ENCODE peak calls at places on chromosomes 3 and 15, in six cellular contexts. C, I, R, S, T and X are unnamed samples.

GRCh38 chr15:50202003-50202402 is 20.0 kb downstream of the SLC27A2 start:
- DNase-seq in C (no peak), I (no peak), R (no peak), S (no peak), T (no peak), X (no peak)

GRCh38 chr3:50630916-50631315 is 14.0 kb downstream of the MAPKAPK3 start:
- DNase-seq in C (no peak), I (no peak), R (no peak), S (peak), T (no peak), X (no peak)

GRCh38 chr15:44536298-44536961 is 517 bp upstream of the EIF3J start:
- DNase-seq in C (peak), I (peak), R (peak), S (peak), T (peak), X (no peak)

GRCh38 chr3:124829175-124829818 is 57.9 kb downstream of the ITGB5 start:
- DNase-seq in C (peak), I (no peak), R (no peak), S (no peak), T (peak), X (peak)

GRCh38 chr3:192917508-192918274 is at the start of gene MB21D2:
- DNase-seq in C (peak), I (peak), R (peak), S (peak), T (peak), X (peak)

GRCh38 chr3:54322354-54322753 is 200.0 kb downstream of the CACNA2D3 start:
- DNase-seq in C (no peak), I (peak), R (no peak), S (no peak), T (no peak), X (no peak)

GRCh38 chr3:50237133-50237651 is 1.2 kb downstream of the GNAI2 start:
- DNase-seq in C (peak), I (peak), R (peak), S (no peak), T (peak), X (peak)

GRCh38 chr3:195546130-195546560 is 3.0 kb upstream of the PPP1R2 start:
- DNase-seq in C (peak), I (no peak), R (no peak), S (peak), T (peak), X (peak)

GRCh38 chr15:65400760-65401606 is 21.8 kb downstream of the IGDCC4 start:
- DNase-seq in C (peak), I (no peak), R (peak), S (peak), T (peak), X (peak)

DNA sequence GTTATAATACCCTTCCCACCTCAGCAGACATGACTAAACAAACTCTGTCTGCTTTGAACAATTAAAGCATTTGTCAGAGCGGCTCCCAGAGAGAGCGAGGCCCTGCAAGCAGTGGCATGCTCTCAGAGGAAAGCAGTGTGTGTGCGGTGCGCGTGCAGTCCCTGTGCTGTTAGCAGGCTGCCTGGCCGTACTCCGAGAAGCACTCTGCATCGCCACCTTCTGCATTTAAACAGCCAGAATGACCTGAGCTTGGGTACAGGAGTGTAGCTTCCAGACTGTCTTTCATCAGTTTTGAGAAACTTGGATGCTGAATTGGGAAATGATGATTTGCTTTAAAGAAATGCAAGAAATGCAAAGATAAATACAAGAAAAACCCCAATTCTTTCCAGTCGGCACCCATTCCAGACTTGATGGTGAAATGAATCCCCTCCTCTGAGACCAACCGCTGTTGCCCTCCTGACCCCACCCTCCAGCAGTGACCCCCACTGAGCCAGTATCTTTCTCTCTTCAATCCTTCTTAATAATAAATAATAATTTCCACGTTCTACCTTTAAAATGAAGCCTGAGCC is 113.5 kb downstream of the VGLL4 start:
- DNase-seq in C (peak), I (no peak), R (peak), S (peak), T (no peak), X (peak)
- TF ChIP-seq CTCF in C (peak), I (no peak), R (no peak), S (peak), T (no peak), X (peak)

DNA sequence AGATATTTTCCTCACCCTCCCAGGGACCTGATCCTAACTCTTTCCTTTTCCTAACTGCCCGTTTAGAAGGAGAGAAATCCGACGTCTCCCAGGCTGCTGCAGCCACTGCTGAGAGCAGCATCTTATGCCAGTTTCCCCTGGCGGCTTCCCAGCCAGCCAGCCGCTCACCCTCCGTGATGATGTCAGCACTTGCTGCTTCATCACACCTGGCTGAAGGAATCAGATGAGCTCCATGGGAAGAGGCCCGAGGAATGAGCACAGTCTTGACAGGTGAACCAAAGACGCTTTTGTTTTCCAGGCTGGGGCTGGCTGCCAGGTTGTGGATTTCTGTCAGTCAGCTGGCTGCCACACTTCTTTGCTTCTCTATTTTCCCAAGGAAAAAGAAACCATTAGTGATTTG is 445.1 kb upstream of the RBMS3 start:
- DNase-seq in C (no peak), I (no peak), R (peak), S (no peak), T (no peak), X (no peak)
- H3K4me3 ChIP-seq in C (no peak), I (no peak), R (no peak), S (no peak), T (no peak), X (no peak)

GRCh38 chr15:42010434-42010833 is 10.4 kb downstream of the PLA2G4E start:
- DNase-seq in C (no peak), I (no peak), R (no peak), S (no peak), T (no peak), X (no peak)
- TF ChIP-seq CTCF in C (no peak), I (no peak), R (no peak), S (no peak), T (no peak), X (no peak)

GRCh38 chr15:42471002-42471401 is 19.9 kb downstream of the ZNF106 start:
- DNase-seq in C (no peak), I (no peak), R (no peak), S (no peak), T (no peak), X (no peak)
- H3K4me3 ChIP-seq in C (no peak), I (no peak), R (no peak), S (no peak), T (no peak), X (no peak)

GRCh38 chr15:82809308-82810060 is at the start of gene WHAMM:
- DNase-seq in C (peak), I (peak), R (peak), S (peak), T (peak), X (peak)
- TF ChIP-seq CTCF in C (no peak), I (peak), R (peak), S (no peak), T (no peak), X (no peak)

GRCh38 chr15:100880139-100880896 is 687 bp downstream of the ALDH1A3 start:
- DNase-seq in C (no peak), I (no peak), R (peak), S (peak), T (no peak), X (peak)
- H3K4me3 ChIP-seq in C (peak), I (no peak), R (peak), S (peak), T (peak), X (peak)

DNA sequence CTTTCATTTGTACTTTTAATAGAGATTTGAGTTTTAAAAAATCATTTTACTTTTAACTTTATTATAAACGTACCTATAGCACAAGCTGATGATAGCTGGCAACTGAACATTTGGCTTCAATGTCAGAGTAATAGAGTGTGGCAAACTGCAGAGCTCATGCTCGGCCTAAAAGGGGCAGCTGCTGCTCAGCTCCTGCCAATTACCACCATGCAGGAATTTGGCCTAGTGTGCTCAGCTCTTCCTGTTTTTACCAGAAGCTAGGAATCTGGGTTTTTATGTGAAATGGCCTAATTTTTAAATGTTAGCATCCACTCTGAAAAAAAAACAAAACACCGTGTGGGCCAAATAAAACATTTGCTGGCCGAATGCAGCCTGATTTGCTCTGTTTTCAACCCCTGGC is 1.8 kb downstream of the IFT122 start:
- DNase-seq in C (peak), I (no peak), R (no peak), S (peak), T (peak), X (peak)
- TF ChIP-seq CTCF in C (peak), I (no peak), R (no peak), S (no peak), T (no peak), X (peak)

GRCh38 chr3:32568953-32569352 is 1.7 kb downstream of the DYNC1LI1 start:
- DNase-seq in C (no peak), I (no peak), R (no peak), S (no peak), T (no peak), X (no peak)
- H3K4me3 ChIP-seq in C (peak), I (no peak), R (peak), S (peak), T (peak), X (peak)

GRCh38 chr15:73324496-73325170 is 44.1 kb downstream of the HCN4 start:
- DNase-seq in C (no peak), I (no peak), R (no peak), S (no peak), T (no peak), X (no peak)

GRCh38 chr15:73323374-73323955 is 45.3 kb downstream of the HCN4 start:
- DNase-seq in C (no peak), I (no peak), R (no peak), S (no peak), T (no peak), X (no peak)

GRCh38 chr15:73323956-73324355 is 44.8 kb downstream of the HCN4 start:
- DNase-seq in C (no peak), I (no peak), R (no peak), S (no peak), T (no peak), X (no peak)

GRCh38 chr15:73326157-73326556 is 42.6 kb downstream of the HCN4 start:
- DNase-seq in C (no peak), I (no peak), R (no peak), S (no peak), T (no peak), X (no peak)

GRCh38 chr15:73325191-73325980 is 43.4 kb downstream of the HCN4 start:
- DNase-seq in C (no peak), I (no peak), R (no peak), S (no peak), T (no peak), X (no peak)
- TF ChIP-seq CTCF in C (no peak), I (no peak), R (peak), S (no peak), T (peak), X (no peak)